ENCODE peak calls at places on chromosomes 7 and 10, in four cellular contexts. U, M, C and T are unnamed samples.

GRCh38 chr10:121158988-121159579 is 307.9 kb downstream of the WDR11 start:
- DNase-seq in U (no peak), M (no peak), C (no peak), T (no peak)

GRCh38 chr10:60139798-60140566 is 233.6 kb upstream of the CCDC6 start:
- DNase-seq in U (no peak), M (no peak), C (peak), T (no peak)

GRCh38 chr10:129956285-129956649 is 7.8 kb downstream of the EBF3 start:
- DNase-seq in U (no peak), M (no peak), C (no peak), T (no peak)

GRCh38 chr10:99234067-99234738 is 1.4 kb downstream of the HPSE2 start:
- DNase-seq in U (peak), M (peak), C (no peak), T (peak)

GRCh38 chr7:148738737-148739535 is 40.2 kb downstream of the CUL1 start:
- DNase-seq in U (no peak), M (no peak), C (peak), T (no peak)

GRCh38 chr7:1920266-1920681 is 250.2 kb downstream of the ELFN1 start:
- DNase-seq in U (peak), M (peak), C (no peak), T (no peak)

GRCh38 chr10:109893371-109893770 is 29.9 kb downstream of the XPNPEP1 start:
- DNase-seq in U (no peak), M (no peak), C (no peak), T (no peak)

GRCh38 chr7:155551785-155552611 is 5.6 kb upstream of the CNPY1 start:
- DNase-seq in U (no peak), M (no peak), C (no peak), T (no peak)

GRCh38 chr10:10295537-10295936 is 722.1 kb upstream of the CELF2 start:
- DNase-seq in U (no peak), M (no peak), C (no peak), T (no peak)

GRCh38 chr7:154857240-154857639 is 145.7 kb downstream of the PAXIP1 start:
- DNase-seq in U (no peak), M (no peak), C (no peak), T (no peak)

GRCh38 chr10:70494966-70495365 is 16.4 kb downstream of the PALD1 start:
- DNase-seq in U (no peak), M (no peak), C (no peak), T (no peak)

GRCh38 chr10:89480047-89480446 is 55.3 kb downstream of the SLC16A12 start:
- DNase-seq in U (no peak), M (no peak), C (no peak), T (no peak)

GRCh38 chr10:73648975-73649829 is 6.6 kb downstream of the SYNPO2L start:
- DNase-seq in U (no peak), M (no peak), C (peak), T (peak)

GRCh38 chr7:114823290-114823689 is 98.6 kb upstream of the MDFIC start:
- DNase-seq in U (no peak), M (no peak), C (no peak), T (no peak)

GRCh38 chr10:46229144-46229563 is 57.6 kb upstream of the ANTXRL start:
- DNase-seq in U (peak), M (no peak), C (no peak), T (no peak)

GRCh38 chr7:147653456-147653855 is 937.1 kb upstream of the C7orf33 start:
- DNase-seq in U (no peak), M (no peak), C (no peak), T (no peak)

GRCh38 chr7:38550881-38551280 is 80.3 kb downstream of the AMPH start:
- DNase-seq in U (no peak), M (no peak), C (no peak), T (no peak)